ENCODE peak calls at places on chromosomes 6 and 20, in eight cellular contexts. O is stimulated activated CD4-positive, alpha-beta T cell treated with anti-CD3 and anti-CD28 coated beads, Interleukin-15, amount 100 ng/mL, for 1 hour; G is cardiac fibroblast; M is activated CD8-positive, alpha-beta T cell treated with anti-CD3 and anti-CD28 coated beads, Interleukin-2, amount 10 ng/mL, durations not matched to agents 7 days and 5 days; B is NCI-H748 treated with DMSO at 0.1 percent for 48 hours; I is progenitor cell of endocrine pancreas; P is A549; C is CD8-positive, alpha-beta T cell. X is an unnamed sample.

GRCh38 chr6:36245572-36246031 is 24.3 kb upstream of the PNPLA1 start:
- DNase-seq in O (no peak), G (no peak), M (peak), B (no peak), I (no peak), P (no peak), C (no peak), X (no peak)

GRCh38 chr20:14830466-14830865 is 493.1 kb upstream of the FLRT3 start:
- DNase-seq in O (no peak), G (no peak), M (no peak), B (peak), I (no peak), P (no peak), C (no peak), X (no peak)

GRCh38 chr6:159929819-159930218 is 39.0 kb downstream of the MAS1 start:
- DNase-seq in O (peak), G (peak), M (no peak), B (no peak), I (no peak), P (no peak), C (no peak), X (no peak)

GRCh38 chr6:156175433-156175832 is 601.7 kb upstream of the ARID1B start:
- DNase-seq in O (no peak), G (no peak), M (no peak), B (peak), I (no peak), P (no peak), C (no peak), X (no peak)

GRCh38 chr6:109327502-109327901 is 54.8 kb downstream of the CD164 start:
- DNase-seq in O (no peak), G (no peak), M (no peak), B (no peak), I (no peak), P (no peak), C (no peak), X (no peak)

GRCh38 chr6:36326351-36326995 is 10.2 kb downstream of the BNIP5 start:
- DNase-seq in O (no peak), G (peak), M (no peak), B (no peak), I (no peak), P (no peak), C (no peak), X (no peak)

GRCh38 chr6:80003841-80004198 is 629 bp upstream of the TTK start:
- DNase-seq in O (no peak), G (no peak), M (peak), B (no peak), I (no peak), P (no peak), C (no peak), X (no peak)

GRCh38 chr6:5763871-5764270 is 242.9 kb downstream of the NRN1 start:
- DNase-seq in O (no peak), G (no peak), M (no peak), B (no peak), I (no peak), P (no peak), C (no peak), X (no peak)

GRCh38 chr6:157596886-157597285 is 215.9 kb downstream of the ZDHHC14 start:
- DNase-seq in O (no peak), G (no peak), M (no peak), B (no peak), I (no peak), P (no peak), C (no peak), X (peak)

GRCh38 chr20:17223553-17223952 is 3.3 kb upstream of the PCSK2 start:
- DNase-seq in O (no peak), G (no peak), M (no peak), B (peak), I (no peak), P (no peak), C (no peak), X (no peak)

GRCh38 chr20:41969656-41970055 is 351.5 kb upstream of the CHD6 start:
- DNase-seq in O (no peak), G (no peak), M (no peak), B (no peak), I (no peak), P (no peak), C (no peak), X (no peak)

GRCh38 chr20:8946036-8946926 is 122.6 kb upstream of the PLCB4 start:
- DNase-seq in O (no peak), G (no peak), M (no peak), B (no peak), I (no peak), P (no peak), C (no peak), X (peak)

GRCh38 chr20:24871429-24872213 is 77.4 kb upstream of the CST7 start:
- DNase-seq in O (no peak), G (no peak), M (no peak), B (no peak), I (no peak), P (no peak), C (no peak), X (no peak)

GRCh38 chr6:160461641-160462040 is 113.5 kb downstream of the SLC22A3 start:
- DNase-seq in O (no peak), G (peak), M (no peak), B (no peak), I (no peak), P (no peak), C (no peak), X (no peak)

GRCh38 chr6:55456016-55456415 is 123.0 kb downstream of the HMGCLL1 start:
- DNase-seq in O (no peak), G (no peak), M (no peak), B (no peak), I (no peak), P (no peak), C (no peak), X (no peak)

GRCh38 chr20:24970030-24970553 is 21.0 kb downstream of the CST7 start:
- DNase-seq in O (no peak), G (no peak), M (peak), B (no peak), I (no peak), P (no peak), C (no peak), X (no peak)

GRCh38 chr6:158660331-158660730 is 10.5 kb downstream of the SYTL3 start:
- DNase-seq in O (no peak), G (no peak), M (peak), B (peak), I (no peak), P (peak), C (peak), X (peak)

GRCh38 chr20:34083137-34083536 is 28.9 kb downstream of the EIF2S2 start:
- DNase-seq in O (no peak), G (peak), M (no peak), B (no peak), I (no peak), P (peak), C (no peak), X (no peak)

GRCh38 chr6:3294396-3294795 is 35.6 kb downstream of the PSMG4 start:
- DNase-seq in O (no peak), G (no peak), M (no peak), B (no peak), I (no peak), P (no peak), C (no peak), X (no peak)

GRCh38 chr20:41027366-41027765 is 1.3 kb upstream of the TOP1 start:
- DNase-seq in O (no peak), G (no peak), M (no peak), B (no peak), I (no peak), P (no peak), C (no peak), X (no peak)

GRCh38 chr6:3410385-3411360 is 46.2 kb downstream of the SLC22A23 start:
- DNase-seq in O (peak), G (peak), M (peak), B (peak), I (peak), P (peak), C (peak), X (peak)

GRCh38 chr6:136822051-136822378 is 377 bp upstream of the PEX7 start:
- DNase-seq in O (no peak), G (no peak), M (no peak), B (no peak), I (no peak), P (no peak), C (no peak), X (peak)

GRCh38 chr6:135075018-135075417 is 20.4 kb upstream of the HBS1L start:
- DNase-seq in O (no peak), G (no peak), M (no peak), B (no peak), I (no peak), P (no peak), C (no peak), X (no peak)

GRCh38 chr6:35842381-35842780 is 37.2 kb downstream of the LHFPL5 start:
- DNase-seq in O (no peak), G (no peak), M (no peak), B (no peak), I (no peak), P (no peak), C (no peak), X (no peak)

X was measured in adipocyte.